ENCODE peak calls at places on chromosomes 12 and 14, in eight cellular contexts. G is HT1080, X is nucleus accumbens, B is neural crest cell, D is T-helper 2 cell, T is T-helper 1 cell, K is T-helper 17 cell, I is activated T-cell treated with anti-CD3 and anti-CD28 coated beads for 1 hour. U is an unnamed sample.
A peak's percentile ranks its signal among the peaks of the same experiment; 100 is the strongest.

GRCh38 chr12:10331642-10332239 is 24.1 kb downstream of the KLRD1 start:
- DNase-seq in G (peak; percentile 41), X (no peak), B (no peak), D (no peak), T (no peak), K (no peak), I (no peak), U (peak; percentile 79)

GRCh38 chr12:104054681-104055346 is 4.8 kb upstream of the GLT8D2 start:
- DNase-seq in G (no peak), X (no peak), B (no peak), D (no peak), T (no peak), K (no peak), I (no peak), U (no peak)

GRCh38 chr12:100753837-100754236 is 40.7 kb upstream of the ANO4 start:
- DNase-seq in G (peak; percentile 52), X (no peak), B (no peak), D (no peak), T (no peak), K (no peak), I (no peak), U (no peak)

GRCh38 chr14:22547309-22547947 is 41.6 kb downstream of the DAD1 start:
- DNase-seq in G (peak; percentile 60), X (no peak), B (no peak), D (no peak), T (no peak), K (no peak), I (no peak), U (no peak)

GRCh38 chr14:92549096-92549852 is 35.7 kb downstream of the RIN3 start:
- DNase-seq in G (no peak), X (no peak), B (no peak), D (no peak), T (no peak), K (no peak), I (no peak), U (no peak)

GRCh38 chr12:14314801-14315200 is 50.7 kb upstream of the ATF7IP start:
- DNase-seq in G (no peak), X (no peak), B (no peak), D (no peak), T (no peak), K (no peak), I (no peak), U (no peak)

GRCh38 chr12:1993871-1994371 is 10.3 kb downstream of the DCP1B start:
- DNase-seq in G (peak; percentile 52), X (no peak), B (no peak), D (no peak), T (no peak), K (no peak), I (no peak), U (peak; percentile 52)

GRCh38 chr14:24098927-24099813 is 5.1 kb downstream of the PCK2 start:
- DNase-seq in G (no peak), X (no peak), B (no peak), D (no peak), T (no peak), K (no peak), I (no peak), U (no peak)

GRCh38 chr12:120100630-120101029 is 15.9 kb downstream of the RAB35 start:
- DNase-seq in G (no peak), X (peak; percentile 9), B (no peak), D (no peak), T (no peak), K (no peak), I (no peak), U (peak; percentile 68)

GRCh38 chr12:132117558-132117875 is 26.6 kb downstream of the DDX51 start:
- DNase-seq in G (peak; percentile 14), X (no peak), B (no peak), D (no peak), T (no peak), K (no peak), I (no peak), U (no peak)

GRCh38 chr12:80188566-80188965 is 89.2 kb downstream of the OTOGL start:
- DNase-seq in G (no peak), X (no peak), B (no peak), D (no peak), T (no peak), K (no peak), I (no peak), U (no peak)

GRCh38 chr12:5514545-5514944 is 82.6 kb downstream of the NTF3 start:
- DNase-seq in G (no peak), X (no peak), B (no peak), D (no peak), T (no peak), K (no peak), I (no peak), U (no peak)

GRCh38 chr14:106268013-106268727 is 741.8 kb downstream of the TMEM121 start:
- DNase-seq in G (peak; percentile 18), X (no peak), B (no peak), D (peak; percentile 61), T (peak; percentile 59), K (peak; percentile 42), I (peak; percentile 91), U (no peak)